ENCODE peak calls at places on chromosome 13, in four cellular contexts. O, D, V and N are unnamed samples.

GRCh38 chr13:36718146-36718545 is 44.3 kb downstream of the SERTM1 start:
- DNase-seq in O (no peak), D (no peak), V (no peak), N (no peak)

GRCh38 chr13:105611424-105611823 is 924.0 kb downstream of the EFNB2 start:
- DNase-seq in O (no peak), D (no peak), V (no peak), N (no peak)

GRCh38 chr13:63377986-63378385 is 1962.3 kb upstream of the PCDH20 start:
- DNase-seq in O (no peak), D (no peak), V (no peak), N (no peak)

GRCh38 chr13:113860051-113860471 is 3.8 kb downstream of the GAS6 start:
- DNase-seq in O (no peak), D (no peak), V (no peak), N (no peak)

GRCh38 chr13:106088094-106088493 is 447.4 kb downstream of the EFNB2 start:
- DNase-seq in O (no peak), D (no peak), V (no peak), N (no peak)

GRCh38 chr13:114065141-114065925 is 67.1 kb downstream of the RASA3 start:
- DNase-seq in O (peak), D (peak), V (peak), N (peak)

GRCh38 chr13:73544175-73544574 is 485.4 kb downstream of the KLF5 start:
- DNase-seq in O (no peak), D (no peak), V (no peak), N (no peak)

GRCh38 chr13:40571338-40571737 is 95.1 kb downstream of the FOXO1 start:
- DNase-seq in O (no peak), D (no peak), V (no peak), N (no peak)

GRCh38 chr13:110559429-110559943 is 2.0 kb downstream of the RAB20 start:
- DNase-seq in O (no peak), D (no peak), V (no peak), N (no peak)

GRCh38 chr13:75481176-75482069 is 546 bp downstream of the TBC1D4 start:
- DNase-seq in O (peak), D (no peak), V (peak), N (no peak)